ENCODE peak calls at places on chromosomes 4 and X, in five cellular contexts. D is tibial nerve, T is ascending aorta, U is left ventricle myocardium inferior, A is brain microvascular endothelial cell. C is an unnamed sample.
A peak's percentile ranks its signal among the peaks of the same experiment; 100 is the strongest.

GRCh38 chr4:82256718-82257117 is 117.1 kb downstream of the HNRNPD start:
- DNase-seq in U (no peak), A (no peak), T (no peak), D (no peak), C (no peak)

GRCh38 chrX:148265829-148266228 is 234.6 kb upstream of the AFF2 start:
- DNase-seq in D (no peak), T (no peak), A (no peak), U (no peak), C (no peak)

GRCh38 chrX:115940348-115940747 is 230.2 kb upstream of the AGTR2 start:
- DNase-seq in D (no peak), T (no peak), A (no peak), U (no peak), C (no peak)

GRCh38 chr4:24701683-24702082 is 93.7 kb upstream of the SOD3 start:
- DNase-seq in A (no peak), D (no peak), U (no peak), T (no peak), C (no peak)

GRCh38 chrX:117538441-117539418 is 577.9 kb downstream of the KLHL13 start:
- DNase-seq in A (no peak), U (no peak), T (no peak), D (no peak), C (no peak)

GRCh38 chr4:153792007-153792892 is 3.4 kb upstream of the SFRP2 start:
- DNase-seq in T (no peak), D (peak; percentile 70), U (no peak), A (peak; percentile 42), C (no peak)

GRCh38 chr4:37535872-37536271 is 150.3 kb downstream of the RELL1 start:
- DNase-seq in U (no peak), A (no peak), D (no peak), T (no peak), C (no peak)

GRCh38 chrX:118594697-118595420 is 99.2 kb downstream of the DOCK11 start:
- DNase-seq in A (no peak), U (no peak), T (no peak), D (no peak), C (no peak)

GRCh38 chrX:7435822-7436221 is 287.9 kb upstream of the PUDP start:
- DNase-seq in A (no peak), D (no peak), U (no peak), T (no peak), C (no peak)

GRCh38 chr4:38275331-38275821 is 315.2 kb downstream of the PTTG2 start:
- DNase-seq in D (no peak), T (no peak), A (no peak), U (no peak), C (no peak)

GRCh38 chr4:6268650-6269399 is 825 bp upstream of the WFS1 start:
- DNase-seq in D (no peak), T (no peak), U (no peak), A (no peak), C (no peak)

GRCh38 chr4:76639292-76639691 is 204.3 kb downstream of the SHROOM3 start:
- DNase-seq in D (no peak), T (peak; percentile 75), U (no peak), A (no peak), C (no peak)

GRCh38 chrX:18354369-18355329 is at the start of gene SCML2:
- DNase-seq in A (peak; percentile 7), U (peak; percentile 38), T (no peak), D (no peak), C (no peak)

GRCh38 chrX:18348047-18348446 is 6.4 kb downstream of the SCML2 start:
- DNase-seq in D (no peak), U (no peak), T (no peak), A (no peak), C (no peak)

GRCh38 chrX:18353931-18354368 is 538 bp downstream of the SCML2 start:
- DNase-seq in A (no peak), D (no peak), T (no peak), U (no peak), C (no peak)

DNA sequence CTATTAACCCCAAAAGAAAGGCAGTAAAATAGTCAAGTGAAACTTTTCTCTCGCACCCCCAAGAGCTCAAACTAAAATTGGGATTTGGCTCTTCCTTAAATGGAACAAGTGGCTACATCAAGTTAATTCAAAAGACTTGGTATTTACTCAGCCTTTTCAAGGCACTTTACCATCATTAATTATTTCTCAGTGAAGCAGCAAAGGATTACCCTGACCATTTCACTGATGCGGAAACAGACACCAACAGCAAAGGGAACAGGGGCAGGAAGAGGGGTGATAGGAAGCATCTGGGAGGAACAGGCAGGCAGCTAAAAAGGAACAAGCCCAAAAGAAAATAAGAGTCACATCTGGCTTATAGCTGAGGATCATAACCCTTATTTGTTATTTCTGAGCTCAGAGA is 2.7 kb downstream of the SCML2 start:
- DNase-seq in A (no peak), D (no peak), U (no peak), T (no peak), C (no peak)
- TF ChIP-seq CTCF in A (no peak), D (no peak), U (no peak), T (no peak), C (no peak)

GRCh38 chr4:1000686-1001260 is 7.6 kb upstream of the SLC26A1 start:
- DNase-seq in D (no peak), U (no peak), A (no peak), T (no peak), C (no peak)

GRCh38 chr4:1001561-1002130 is 8.4 kb upstream of the SLC26A1 start:
- DNase-seq in T (no peak), D (no peak), U (no peak), A (no peak), C (no peak)

GRCh38 chr4:1003271-1004070 is 8.0 kb upstream of the FGFRL1 start:
- DNase-seq in T (no peak), U (no peak), A (no peak), D (no peak), C (no peak)

GRCh38 chr4:1002631-1003251 is 8.7 kb upstream of the FGFRL1 start:
- DNase-seq in U (no peak), T (no peak), D (no peak), A (no peak), C (no peak)

DNA sequence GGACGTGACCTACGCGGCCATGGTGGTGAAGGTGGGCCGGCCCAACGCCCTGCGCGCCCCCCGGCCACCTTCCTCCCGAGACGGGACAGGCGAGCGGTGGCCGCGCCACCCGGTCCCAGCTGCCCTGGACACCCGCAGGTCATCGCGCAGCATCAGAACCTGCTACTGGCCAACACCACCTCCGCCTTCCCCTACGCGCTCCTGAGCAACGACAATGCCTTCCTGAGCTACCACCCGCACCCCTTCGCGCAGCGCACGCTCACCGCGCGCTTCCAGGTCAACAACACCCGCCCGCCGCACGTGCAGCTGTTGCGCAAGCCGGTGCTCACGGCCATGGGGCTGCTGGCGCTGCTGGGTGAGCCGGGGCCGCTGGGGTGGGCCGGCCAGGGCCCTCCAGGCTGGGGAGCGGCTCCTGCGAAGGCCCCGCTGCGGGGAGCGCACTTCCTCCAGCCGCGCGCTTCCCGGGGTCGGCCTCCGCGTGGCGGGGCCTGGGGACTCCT is 9.0 kb upstream of the SLC26A1 start:
- DNase-seq in D (peak; percentile 35), T (no peak), U (no peak), A (no peak), C (no peak)
- H3K27ac ChIP-seq in D (no peak overlapping the region), T (no peak overlapping the region), U (no peak overlapping the region), A (no peak overlapping the region), C (no peak overlapping the region)

GRCh38 chrX:54747713-54748393 is 50.2 kb downstream of the ITIH6 start:
- DNase-seq in T (no peak), A (no peak), U (no peak), D (no peak), C (no peak)

GRCh38 chrX:54745676-54746075 is 52.4 kb downstream of the ITIH6 start:
- DNase-seq in D (no peak), U (no peak), T (no peak), A (no peak), C (no peak)

GRCh38 chrX:54746928-54747327 is 51.1 kb downstream of the ITIH6 start:
- DNase-seq in A (no peak), D (no peak), T (no peak), U (no peak), C (no peak)

DNA sequence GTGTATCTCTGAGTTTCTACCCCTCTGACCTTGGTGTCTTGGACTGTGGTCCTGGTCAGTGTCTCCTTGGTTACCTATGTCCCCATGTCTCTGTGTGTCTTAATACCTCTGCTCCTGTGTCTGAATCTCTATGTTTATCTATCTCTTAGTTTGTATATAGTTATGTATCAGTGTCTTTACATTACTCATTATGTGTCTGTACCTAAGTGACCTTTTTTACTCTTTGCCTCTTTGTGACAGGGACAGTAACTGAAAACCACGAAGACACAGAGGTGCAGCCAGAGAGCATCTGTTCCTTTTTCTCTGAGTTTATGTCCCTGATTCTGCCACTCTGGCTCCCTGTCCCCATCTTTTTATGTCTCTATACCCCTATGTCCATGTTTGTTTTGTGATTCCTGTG is 49.4 kb downstream of the ITIH6 start:
- DNase-seq in T (no peak), D (no peak), U (no peak), A (no peak), C (no peak)
- TF ChIP-seq CTCF in T (no peak), D (no peak), U (no peak), A (no peak), C (no peak)

GRCh38 chrX:154484255-154485149 is 1.9 kb downstream of the UBL4A start:
- DNase-seq in U (no peak), D (no peak), A (no peak), T (no peak), C (no peak)
- H3K27ac ChIP-seq in U (peak overlapping the region; percentile 96), D (no peak overlapping the region), A (no peak overlapping the region), T (no peak overlapping the region), C (no peak overlapping the region)

DNA sequence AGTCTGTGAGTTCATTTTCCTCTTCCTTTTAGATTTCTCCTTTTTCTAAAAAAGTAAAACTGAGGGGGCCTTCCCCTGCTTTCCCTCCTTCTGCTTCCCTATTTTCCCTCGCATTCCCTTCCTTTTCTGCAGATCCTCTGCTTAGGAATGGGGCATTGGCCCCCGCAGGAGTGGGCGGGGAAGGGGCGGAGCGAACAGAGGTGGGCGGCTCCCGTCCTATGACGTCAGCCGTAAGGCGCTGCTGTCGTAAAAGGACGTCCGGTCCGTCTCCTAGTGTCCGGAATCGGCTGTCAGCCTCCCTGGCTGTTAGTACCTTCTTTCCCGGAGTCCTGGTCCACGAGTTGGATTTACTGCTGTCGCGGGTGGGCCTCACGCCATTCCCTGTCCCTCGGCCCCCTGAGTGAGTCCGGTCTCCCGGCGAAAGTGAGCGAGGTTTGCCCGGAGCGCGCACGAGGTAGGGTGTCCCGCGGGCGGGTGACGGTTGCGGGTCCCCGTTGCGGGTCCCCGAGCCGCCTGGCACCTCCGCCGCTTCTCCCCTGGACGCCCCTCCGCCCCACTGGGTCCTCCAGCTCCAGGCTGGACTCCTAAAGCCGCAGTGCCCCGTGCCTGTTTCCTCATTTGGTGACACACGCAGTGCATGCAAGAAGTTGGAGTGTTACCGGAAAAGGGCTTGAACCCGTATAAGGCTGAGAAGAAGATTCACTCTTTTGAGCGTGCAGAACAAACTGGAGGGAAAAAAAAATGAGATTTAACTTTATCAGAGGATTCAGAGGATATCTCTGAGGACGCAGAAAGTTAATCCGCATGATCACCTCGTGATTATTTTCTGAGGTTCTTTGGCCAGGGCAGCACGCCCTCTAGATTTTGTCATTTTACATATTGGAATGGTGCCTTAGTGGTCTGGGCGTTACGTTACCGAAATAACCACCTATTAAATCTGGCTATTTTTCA is at the start of gene ZNF330:
- DNase-seq in U (peak; percentile 93), T (peak; percentile 96), D (peak; percentile 82), A (peak; percentile 88), C (peak; percentile 52)
- TF ChIP-seq CTCF in U (no peak), T (peak; percentile 37), D (no peak), A (peak; percentile 32), C (no peak)

GRCh38 chr4:105191621-105192210 is 45.0 kb downstream of the TET2 start:
- DNase-seq in T (no peak), U (no peak), D (no peak), A (peak; percentile 18), C (no peak)
- H3K27ac ChIP-seq in T (peak overlapping the region; percentile 68), U (peak overlapping the region; percentile 53), D (no peak overlapping the region), A (peak overlapping the region; percentile 54), C (no peak overlapping the region)

C was measured in thoracic aorta.